ENCODE peak calls at places on chromosome 3, in five cellular contexts. E, K, W, Z and V are unnamed samples.

GRCh38 chr3:122245513-122246174 is 62.2 kb downstream of the CASR start:
- DNase-seq in E (no peak), K (peak; percentile 18), W (peak; percentile 25), Z (no peak), V (no peak)

GRCh38 chr3:128480717-128481437 is 12.1 kb downstream of the GATA2 start:
- DNase-seq in E (no peak), K (no peak), W (no peak), Z (no peak), V (no peak)

GRCh38 chr3:149954812-149955211 is 15.9 kb downstream of the PFN2 start:
- DNase-seq in E (no peak), K (no peak), W (no peak), Z (no peak), V (no peak)

GRCh38 chr3:111610612-111611054 is 15.5 kb upstream of the ZBED2 start:
- DNase-seq in E (no peak), K (no peak), W (no peak), Z (no peak), V (peak; percentile 62)

GRCh38 chr3:119643528-119643927 is 16.9 kb downstream of the POPDC2 start:
- DNase-seq in E (no peak), K (peak; percentile 62), W (no peak), Z (no peak), V (no peak)

GRCh38 chr3:105365171-105365535 is 1.6 kb upstream of the ALCAM start:
- DNase-seq in E (no peak), K (peak; percentile 55), W (no peak), Z (no peak), V (no peak)

GRCh38 chr3:134742202-134742601 is 52.9 kb upstream of the EPHB1 start:
- DNase-seq in E (no peak), K (no peak), W (no peak), Z (no peak), V (no peak)

GRCh38 chr3:58353722-58354553 is 21.2 kb downstream of the PXK start:
- DNase-seq in E (no peak), K (no peak), W (no peak), Z (no peak), V (no peak)

GRCh38 chr3:50320853-50321145 is 1.7 kb downstream of the HYAL2 start:
- DNase-seq in E (no peak), K (no peak), W (no peak), Z (no peak), V (no peak)

GRCh38 chr3:54047568-54047967 is 74.8 kb upstream of the CACNA2D3 start:
- DNase-seq in E (no peak), K (no peak), W (no peak), Z (no peak), V (no peak)

GRCh38 chr3:139572847-139573672 is 33.5 kb upstream of the RBP1 start:
- DNase-seq in E (no peak), K (no peak), W (no peak), Z (no peak), V (no peak)

GRCh38 chr3:113531826-113532697 is at the start of gene SIDT1:
- DNase-seq in E (no peak), K (no peak), W (peak; percentile 47), Z (peak; percentile 47), V (peak; percentile 67)

GRCh38 chr3:31925271-31925630 is 55.8 kb downstream of the OSBPL10 start:
- DNase-seq in E (no peak), K (no peak), W (no peak), Z (no peak), V (no peak)